ENCODE peak calls at places on chromosomes 12 and 14, in eight cellular contexts. K is CD8-positive, alpha-beta T cell; R is fibroblast of mammary gland; M is hepatocyte; E is breast epithelium; S is testis; J is astrocyte of the spinal cord; I is spleen. F is an unnamed sample.

GRCh38 chr12:122182887-122183587 is at the start of gene LRRC43:
- DNase-seq in M (peak), E (no peak), I (peak), J (peak), S (peak), R (no peak), K (peak), F (peak)

GRCh38 chr14:35355981-35356839 is 48.3 kb downstream of the NFKBIA start:
- DNase-seq in S (no peak), M (peak), K (no peak), I (no peak), R (no peak), J (no peak), E (no peak), F (peak)

GRCh38 chr12:49580572-49581535 is 12.9 kb upstream of the MCRS1 start:
- DNase-seq in R (peak), J (peak), E (no peak), M (peak), S (peak), I (no peak), K (peak), F (peak)

GRCh38 chr14:104689620-104690265 is 325 bp downstream of the INF2 start:
- DNase-seq in J (no peak), K (no peak), S (no peak), M (no peak), I (no peak), E (no peak), R (peak), F (no peak)

GRCh38 chr14:56172571-56172971 is 54.4 kb downstream of the PELI2 start:
- DNase-seq in K (no peak), I (no peak), E (no peak), S (no peak), R (peak), J (peak), M (no peak), F (peak)

GRCh38 chr12:64039285-64039871 is 182.7 kb downstream of the KICS2 start:
- DNase-seq in R (peak), M (no peak), J (peak), S (no peak), E (no peak), K (no peak), I (no peak), F (peak)

GRCh38 chr12:56119361-56119796 is 1.3 kb downstream of the ZC3H10 start:
- DNase-seq in R (peak), E (no peak), S (peak), M (peak), K (peak), I (no peak), J (peak), F (peak)

GRCh38 chr14:77707355-77707723 is 484 bp downstream of the ALKBH1 start:
- DNase-seq in S (peak), K (no peak), J (peak), E (no peak), R (peak), I (no peak), M (peak), F (peak)

GRCh38 chr12:6267007-6267721 is 43.3 kb upstream of the PLEKHG6 start:
- DNase-seq in E (no peak), M (no peak), J (no peak), R (peak), K (no peak), I (peak), S (no peak), F (no peak)

GRCh38 chr14:77018785-77019184 is 9.7 kb downstream of the IRF2BPL start:
- DNase-seq in E (no peak), I (no peak), K (no peak), J (no peak), S (no peak), R (no peak), M (no peak), F (no peak)

GRCh38 chr14:102610968-102611811 is 18.7 kb downstream of the RCOR1 start:
- DNase-seq in M (no peak), I (no peak), R (no peak), E (no peak), K (no peak), J (no peak), S (no peak), F (no peak)

GRCh38 chr14:52825085-52825484 is 33.7 kb upstream of the GNPNAT1 start:
- DNase-seq in K (no peak), S (no peak), J (no peak), R (no peak), I (no peak), E (no peak), M (no peak), F (no peak)

GRCh38 chr12:49201595-49202295 is 12.9 kb upstream of the TUBA1A start:
- DNase-seq in E (no peak), M (peak), S (no peak), J (peak), R (peak), I (no peak), K (no peak), F (peak)

GRCh38 chr12:15778126-15778525 is 11.1 kb downstream of the EPS8 start:
- DNase-seq in I (no peak), K (no peak), E (no peak), J (no peak), S (no peak), R (peak), M (no peak), F (no peak)

GRCh38 chr12:6766651-6767300 is 613 bp downstream of the PTMS start:
- DNase-seq in I (peak), K (peak), E (peak), M (peak), J (peak), R (peak), S (peak), F (peak)

GRCh38 chr12:102501773-102502172 is 21.4 kb upstream of the IGF1 start:
- DNase-seq in I (no peak), R (no peak), K (no peak), E (no peak), J (no peak), M (no peak), S (peak), F (no peak)

GRCh38 chr12:68530965-68531364 is 79.7 kb upstream of the RAP1B start:
- DNase-seq in K (no peak), E (no peak), R (peak), M (peak), J (peak), I (no peak), S (no peak), F (peak)
- H3K4me3 ChIP-seq in K (no peak), E (no peak), R (no peak), M (no peak), J (no peak), I (no peak), S (no peak), F (no peak)

GRCh38 chr12:112418596-112419268 is at the start of gene PTPN11:
- DNase-seq in E (peak), K (peak), J (peak), S (peak), R (peak), I (peak), M (peak), F (peak)
- TF ChIP-seq CTCF in E (no peak), K (no peak), J (peak), S (peak), R (no peak), I (peak), M (peak), F (no peak)

GRCh38 chr12:91562476-91562875 is 379.9 kb upstream of the DCN start:
- DNase-seq in M (no peak), K (no peak), E (no peak), R (peak), S (no peak), I (no peak), J (peak), F (no peak)
- H3K4me3 ChIP-seq in M (no peak), K (peak), E (no peak), R (no peak), S (no peak), I (no peak), J (no peak), F (no peak)

GRCh38 chr14:24176599-24176998 is 4.7 kb downstream of the REC8 start:
- DNase-seq in J (no peak), K (no peak), E (no peak), S (no peak), M (no peak), R (no peak), I (no peak), F (no peak)
- TF ChIP-seq CTCF in J (no peak), K (no peak), E (no peak), S (no peak), M (no peak), R (no peak), I (no peak), F (no peak)

F was measured in choroid plexus epithelial cell.